ENCODE peak calls at places on chromosomes 5 and 9, in five cellular contexts. One of them, this sample, is unnamed.

GRCh38 chr9:38662763-38663593 is 42.6 kb upstream of the ANKRD18A start:
- DNase-seq in activated T-cell treated with anti-CD3 and anti-CD28 coated beads, Interleukin-2, amount 50 U/mL, for 72 hours: no peak
- DNase-seq in BE2C: no peak
- DNase-seq in trophoblast cell: no peak
- DNase-seq in cardiac muscle cell: peak
- DNase-seq in this sample: no peak

GRCh38 chr9:37339945-37340344 is 82.6 kb upstream of the GRHPR start:
- DNase-seq in activated T-cell treated with anti-CD3 and anti-CD28 coated beads, Interleukin-2, amount 50 U/mL, for 72 hours: no peak
- DNase-seq in BE2C: peak
- DNase-seq in trophoblast cell: no peak
- DNase-seq in cardiac muscle cell: no peak
- DNase-seq in this sample: no peak

GRCh38 chr5:133783481-133783880 is 171.1 kb upstream of the FSTL4 start:
- DNase-seq in activated T-cell treated with anti-CD3 and anti-CD28 coated beads, Interleukin-2, amount 50 U/mL, for 72 hours: no peak
- DNase-seq in BE2C: no peak
- DNase-seq in trophoblast cell: peak
- DNase-seq in cardiac muscle cell: no peak
- DNase-seq in this sample: no peak

GRCh38 chr9:24189986-24190385 is 355.7 kb downstream of the IZUMO3 start:
- DNase-seq in activated T-cell treated with anti-CD3 and anti-CD28 coated beads, Interleukin-2, amount 50 U/mL, for 72 hours: no peak
- DNase-seq in BE2C: no peak
- DNase-seq in trophoblast cell: no peak
- DNase-seq in cardiac muscle cell: no peak
- DNase-seq in this sample: no peak

GRCh38 chr5:55551298-55551846 is 16.6 kb upstream of the PLPP1 start:
- DNase-seq in activated T-cell treated with anti-CD3 and anti-CD28 coated beads, Interleukin-2, amount 50 U/mL, for 72 hours: no peak
- DNase-seq in BE2C: no peak
- DNase-seq in trophoblast cell: no peak
- DNase-seq in cardiac muscle cell: no peak
- DNase-seq in this sample: no peak

GRCh38 chr9:110842169-110842568 is 173.6 kb downstream of the MUSK start:
- DNase-seq in activated T-cell treated with anti-CD3 and anti-CD28 coated beads, Interleukin-2, amount 50 U/mL, for 72 hours: no peak
- DNase-seq in BE2C: no peak
- DNase-seq in trophoblast cell: peak
- DNase-seq in cardiac muscle cell: no peak
- DNase-seq in this sample: no peak

GRCh38 chr5:43564289-43564850 is 7.5 kb upstream of the PAIP1 start:
- DNase-seq in activated T-cell treated with anti-CD3 and anti-CD28 coated beads, Interleukin-2, amount 50 U/mL, for 72 hours: no peak
- DNase-seq in BE2C: no peak
- DNase-seq in trophoblast cell: peak
- DNase-seq in cardiac muscle cell: no peak
- DNase-seq in this sample: no peak

GRCh38 chr9:133579601-133580415 is 29.4 kb downstream of the FAM163B start:
- DNase-seq in activated T-cell treated with anti-CD3 and anti-CD28 coated beads, Interleukin-2, amount 50 U/mL, for 72 hours: no peak
- DNase-seq in BE2C: no peak
- DNase-seq in trophoblast cell: no peak
- DNase-seq in cardiac muscle cell: no peak
- DNase-seq in this sample: no peak

GRCh38 chr5:156137482-156137881 is 189.5 kb upstream of the SGCD start:
- DNase-seq in activated T-cell treated with anti-CD3 and anti-CD28 coated beads, Interleukin-2, amount 50 U/mL, for 72 hours: no peak
- DNase-seq in BE2C: no peak
- DNase-seq in trophoblast cell: peak
- DNase-seq in cardiac muscle cell: no peak
- DNase-seq in this sample: no peak

GRCh38 chr5:137155621-137156020 is 343.5 kb downstream of the SPOCK1 start:
- DNase-seq in activated T-cell treated with anti-CD3 and anti-CD28 coated beads, Interleukin-2, amount 50 U/mL, for 72 hours: no peak
- DNase-seq in BE2C: no peak
- DNase-seq in trophoblast cell: no peak
- DNase-seq in cardiac muscle cell: no peak
- DNase-seq in this sample: no peak

This sample was measured in SK-N-DZ.